ENCODE peak calls at places on chromosomes 3 and 15, in four cellular contexts. B is IMR-90, T is K562, D is HepG2. N is an unnamed sample.

GRCh38 chr3:113676252-113676651 is 20.2 kb downstream of the USF3 start:
- DNase-seq in B (no peak), T (no peak), D (no peak), N (no peak)

GRCh38 chr15:39495871-39496459 is 84.9 kb upstream of the THBS1 start:
- DNase-seq in B (peak; percentile 52), T (no peak), D (no peak), N (no peak)

GRCh38 chr3:162175145-162175544 is 678.5 kb downstream of the OTOL1 start:
- DNase-seq in B (no peak), T (no peak), D (no peak), N (no peak)

GRCh38 chr3:13536832-13537231 is 12.1 kb upstream of the FBLN2 start:
- DNase-seq in B (no peak), T (no peak), D (no peak), N (no peak)

GRCh38 chr3:71658131-71658530 is 67.1 kb downstream of the EIF4E3 start:
- DNase-seq in B (peak; percentile 26), T (no peak), D (no peak), N (peak; percentile 28)

GRCh38 chr3:131730581-131730980 is 227.8 kb upstream of the MRPL3 start:
- DNase-seq in B (no peak), T (no peak), D (no peak), N (no peak)

GRCh38 chr15:92322566-92323355 is 70.9 kb upstream of the ST8SIA2 start:
- DNase-seq in B (no peak), T (no peak), D (no peak), N (no peak)

GRCh38 chr3:98901032-98901464 is 447 bp downstream of the DCBLD2 start:
- DNase-seq in B (peak; percentile 47), T (peak; percentile 60), D (peak; percentile 32), N (peak; percentile 69)

GRCh38 chr3:114320251-114320650 is 26.4 kb downstream of the TIGIT start:
- DNase-seq in B (no peak), T (no peak), D (no peak), N (no peak)

GRCh38 chr3:185362850-185363661 is at the start of gene MAP3K13:
- DNase-seq in B (peak; percentile 94), T (peak; percentile 82), D (peak; percentile 54), N (peak; percentile 79)

DNA sequence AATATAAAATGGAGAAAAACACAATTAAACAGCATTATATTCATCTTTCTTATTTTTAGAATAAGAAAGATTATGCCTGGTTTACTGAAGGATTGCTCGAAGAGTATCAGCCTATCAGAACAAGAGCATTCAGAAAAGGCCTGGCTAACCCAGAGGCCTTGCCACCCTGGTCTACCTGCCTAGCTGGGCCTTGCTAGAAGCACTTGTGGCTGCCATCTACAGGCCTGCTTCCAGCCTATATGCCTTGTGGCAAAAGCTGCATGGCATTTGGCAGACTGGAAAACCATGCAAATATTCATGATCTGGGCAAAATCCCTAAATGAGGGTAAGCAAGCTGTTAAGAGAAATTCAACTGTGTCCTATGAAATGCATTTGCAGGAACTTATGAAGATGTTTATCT is 9.3 kb upstream of the ATP13A4 start:
- DNase-seq in B (no peak), T (no peak), D (peak; percentile 9), N (no peak)
- TF ChIP-seq CTCF in B (no peak), T (peak; percentile 6), D (peak; percentile 23), N (no peak)

GRCh38 chr3:45635475-45636256 is 41.1 kb downstream of the LIMD1 start:
- DNase-seq in B (peak; percentile 81), T (no peak), D (peak; percentile 95), N (peak; percentile 88)
- TF ChIP-seq MAZ in B (no peak), T (no peak), D (peak; percentile 45), N (no peak)

GRCh38 chr15:51533672-51534398 is 88.7 kb downstream of the DMXL2 start:
- DNase-seq in B (peak; percentile 11), T (no peak), D (no peak), N (no peak)

DNA sequence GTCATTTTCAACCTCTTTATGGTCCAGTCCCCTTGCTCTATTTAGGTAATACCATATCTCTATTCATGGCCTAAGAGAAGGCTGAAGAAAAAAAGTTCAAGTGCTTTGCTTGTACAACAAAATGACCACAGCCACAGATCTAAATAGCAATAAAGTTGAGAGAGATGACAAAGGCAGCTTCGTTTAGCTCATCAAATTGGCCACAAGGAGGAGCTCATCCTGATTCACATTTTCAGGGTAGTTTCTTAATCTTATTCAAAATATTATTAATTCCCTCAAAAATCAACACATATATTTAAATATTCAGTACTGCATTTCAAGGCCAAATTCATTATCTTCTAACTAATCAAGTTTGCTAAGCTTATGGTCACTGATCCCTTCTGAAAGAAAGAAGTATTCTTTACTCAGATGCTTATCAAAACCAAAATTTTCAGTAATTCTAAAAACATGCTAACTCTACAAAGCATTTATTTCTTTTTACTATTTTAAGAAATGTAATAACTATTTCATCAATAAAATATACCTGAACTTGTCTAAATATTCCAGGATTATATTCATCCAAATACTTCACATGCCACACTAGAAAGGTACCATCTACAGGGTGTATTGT is 85.5 kb downstream of the DMXL2 start:
- DNase-seq in B (peak; percentile 42), T (peak; percentile 39), D (peak; percentile 3), N (peak; percentile 40)
- TF ChIP-seq CTCF in B (peak; percentile 62), T (peak; percentile 34), D (peak; percentile 47), N (peak; percentile 74)

GRCh38 chr3:57944313-57944580 is 64.0 kb upstream of the FLNB start:
- DNase-seq in B (no peak), T (no peak), D (peak; percentile 40), N (no peak)

GRCh38 chr3:57942366-57942765 is 65.9 kb upstream of the FLNB start:
- DNase-seq in B (no peak), T (no peak), D (no peak), N (no peak)

GRCh38 chr3:57939776-57940175 is 68.4 kb upstream of the FLNB start:
- DNase-seq in B (no peak), T (no peak), D (no peak), N (no peak)

GRCh38 chr3:57943525-57944312 is 64.5 kb upstream of the FLNB start:
- DNase-seq in B (no peak), T (no peak), D (no peak), N (no peak)

DNA sequence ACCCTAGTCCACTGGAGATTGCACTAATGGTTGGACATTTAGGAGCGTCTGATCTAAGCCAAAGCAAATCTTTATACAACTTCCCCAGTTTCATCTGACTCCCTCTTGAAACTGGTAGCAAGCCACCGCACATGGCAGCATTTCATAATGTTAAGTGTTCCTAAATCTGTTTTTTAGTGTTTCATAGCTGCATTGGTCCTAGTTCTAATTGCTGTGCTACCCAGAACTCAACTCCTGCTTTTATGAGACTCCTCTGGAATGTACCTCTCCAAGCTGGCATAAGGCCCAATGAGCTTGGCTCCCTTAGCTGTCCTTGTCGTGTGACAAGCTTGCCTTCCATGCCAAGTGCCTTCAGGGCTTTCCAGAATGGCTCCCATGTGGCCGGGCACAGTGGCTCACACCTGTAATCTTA is 65.3 kb upstream of the FLNB start:
- DNase-seq in B (no peak), T (no peak), D (no peak), N (no peak)
- TF ChIP-seq MAZ in B (no peak), T (no peak), D (no peak), N (no peak)

DNA sequence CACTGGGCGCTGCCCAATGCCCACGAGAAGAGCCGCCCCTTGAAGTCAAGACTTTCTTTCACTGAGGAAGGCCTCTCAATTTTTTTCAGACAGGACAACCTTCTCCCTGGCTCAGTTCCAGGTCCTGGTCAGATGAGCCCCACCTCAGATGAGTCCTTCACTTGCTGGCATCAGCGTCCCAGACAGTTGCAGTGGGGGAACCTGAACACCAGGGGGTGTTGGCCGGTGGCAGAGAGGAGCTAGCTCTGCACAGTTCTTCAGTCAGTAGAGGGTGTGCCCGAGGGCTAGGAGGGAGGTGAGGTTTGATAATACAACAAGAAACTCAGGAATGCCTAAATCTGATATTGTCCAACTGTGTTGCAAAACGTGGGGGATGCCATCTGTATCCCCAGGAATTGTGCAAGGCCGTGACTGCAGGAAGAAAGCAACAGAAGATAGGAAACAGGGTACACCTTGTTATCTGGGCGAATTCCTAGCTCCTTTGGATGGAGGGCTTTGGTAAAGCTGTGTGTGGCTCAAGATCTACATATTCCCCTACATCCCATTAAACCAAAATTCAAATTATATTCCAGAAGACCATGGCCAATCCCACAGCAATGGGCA is 34.3 kb downstream of the CCR3 start:
- DNase-seq in B (no peak), T (peak; percentile 32), D (peak; percentile 20), N (peak; percentile 5)
- TF ChIP-seq CTCF in B (peak; percentile 37), T (peak; percentile 63), D (peak; percentile 74), N (no peak)

N was measured in A549.